ENCODE peak calls at places on chromosome 15, in seven cellular contexts. U is HT1080, C is psoas muscle, A is left cardiac atrium, D is HEK293T, F is GM04504, M is globus pallidus. Y is an unnamed sample.

GRCh38 chr15:32033186-32033890 is 3.0 kb downstream of the CHRNA7 start:
- DNase-seq in M (peak), D (no peak), U (no peak), C (no peak), A (no peak), F (no peak), Y (peak)

GRCh38 chr15:86060614-86061125 is 19.0 kb upstream of the AGBL1 start:
- DNase-seq in F (no peak), M (no peak), C (no peak), U (no peak), A (no peak), D (no peak), Y (no peak)

GRCh38 chr15:73346735-73347312 is 21.9 kb downstream of the HCN4 start:
- DNase-seq in D (peak), C (peak), F (no peak), M (no peak), A (peak), U (peak), Y (no peak)

GRCh38 chr15:77393471-77393840 is 26.4 kb downstream of the PEAK1 start:
- DNase-seq in F (no peak), D (no peak), A (no peak), M (no peak), C (no peak), U (peak), Y (no peak)

GRCh38 chr15:69390575-69390974 is 23.6 kb upstream of the KIF23 start:
- DNase-seq in U (peak), D (no peak), F (peak), A (no peak), M (no peak), C (no peak), Y (no peak)

GRCh38 chr15:78937132-78937739 is 7.6 kb downstream of the CTSH start:
- DNase-seq in D (no peak), C (no peak), F (no peak), M (no peak), U (no peak), A (peak), Y (no peak)

GRCh38 chr15:56042982-56043980 is 49.9 kb upstream of the NEDD4 start:
- DNase-seq in F (no peak), U (peak), C (no peak), M (no peak), D (no peak), A (no peak), Y (no peak)

GRCh38 chr15:65115542-65115941 is 542 bp upstream of the UBAP1L start:
- DNase-seq in C (no peak), U (no peak), M (no peak), F (no peak), A (no peak), D (no peak), Y (peak)

GRCh38 chr15:70519616-70520015 is 243.7 kb downstream of the UACA start:
- DNase-seq in D (no peak), M (no peak), C (no peak), U (no peak), A (no peak), F (no peak), Y (no peak)

GRCh38 chr15:62390793-62391543 is 225.9 kb upstream of the C2CD4B start:
- DNase-seq in M (peak), A (peak), C (peak), U (peak), F (no peak), D (peak), Y (peak)

GRCh38 chr15:41241251-41241964 is 10.3 kb downstream of the CHP1 start:
- DNase-seq in C (no peak), D (no peak), M (no peak), F (no peak), U (no peak), A (peak), Y (peak)

Y was measured in pons.